ENCODE peak calls at places on chromosomes 6 and 20, in seven cellular contexts. H, E, X, P, N, O and I are unnamed samples.

GRCh38 chr20:37567671-37568588 is 40.3 kb upstream of the BLCAP start:
- DNase-seq in H (no peak), E (no peak), X (no peak), P (no peak), N (no peak), O (no peak), I (peak)

GRCh38 chr6:119791746-119792145 is 442.2 kb upstream of the MAN1A1 start:
- DNase-seq in H (no peak), E (no peak), X (no peak), P (no peak), N (no peak), O (peak), I (no peak)

GRCh38 chr20:63493563-63494020 is 5.3 kb downstream of the EEF1A2 start:
- DNase-seq in H (peak), E (no peak), X (no peak), P (no peak), N (no peak), O (no peak), I (no peak)

GRCh38 chr20:4195499-4195898 is 180.1 kb upstream of the RNF24 start:
- DNase-seq in H (no peak), E (no peak), X (peak), P (no peak), N (no peak), O (no peak), I (no peak)

GRCh38 chr6:56685102-56685733 is 42.5 kb upstream of the DST start:
- DNase-seq in H (no peak), E (no peak), X (no peak), P (no peak), N (no peak), O (no peak), I (no peak)

GRCh38 chr20:5551621-5552020 is 198.6 kb upstream of the SHLD1 start:
- DNase-seq in H (no peak), E (no peak), X (no peak), P (no peak), N (no peak), O (no peak), I (no peak)

GRCh38 chr20:25580711-25581110 is 4.6 kb downstream of the NINL start:
- DNase-seq in H (no peak), E (no peak), X (no peak), P (no peak), N (no peak), O (peak), I (no peak)

GRCh38 chr20:57498425-57499400 is 26.2 kb downstream of the CTCFL start:
- DNase-seq in H (no peak), E (peak), X (peak), P (peak), N (no peak), O (no peak), I (no peak)

GRCh38 chr6:45836438-45836824 is 179.2 kb downstream of the CLIC5 start:
- DNase-seq in H (no peak), E (no peak), X (no peak), P (no peak), N (no peak), O (no peak), I (no peak)

GRCh38 chr20:33278700-33279099 is 4.3 kb upstream of the BPIFB1 start:
- DNase-seq in H (no peak), E (no peak), X (no peak), P (no peak), N (no peak), O (no peak), I (no peak)

GRCh38 chr20:50558483-50558925 is 48.3 kb downstream of the PTPN1 start:
- DNase-seq in H (no peak), E (no peak), X (peak), P (no peak), N (no peak), O (peak), I (no peak)

GRCh38 chr6:133047706-133048105 is 193.5 kb upstream of the EYA4 start:
- DNase-seq in H (no peak), E (no peak), X (no peak), P (no peak), N (no peak), O (no peak), I (no peak)

GRCh38 chr6:128801621-128802020 is 81.3 kb upstream of the LAMA2 start:
- DNase-seq in H (no peak), E (no peak), X (no peak), P (no peak), N (no peak), O (no peak), I (no peak)

GRCh38 chr20:35626386-35627001 is 10.9 kb downstream of the SPAG4 start:
- DNase-seq in H (no peak), E (no peak), X (no peak), P (no peak), N (no peak), O (no peak), I (no peak)

GRCh38 chr6:157089851-157090250 is 233.5 kb downstream of the TMEM242 start:
- DNase-seq in H (no peak), E (no peak), X (no peak), P (no peak), N (no peak), O (no peak), I (no peak)

GRCh38 chr6:54009052-54009654 is 102.1 kb upstream of the MLIP start:
- DNase-seq in H (no peak), E (no peak), X (no peak), P (no peak), N (no peak), O (no peak), I (no peak)

GRCh38 chr6:29708432-29709177 is 14.6 kb upstream of the HLA-F start:
- DNase-seq in H (no peak), E (peak), X (no peak), P (peak), N (no peak), O (no peak), I (no peak)

GRCh38 chr20:12577213-12577612 is 431.6 kb upstream of the SPTLC3 start:
- DNase-seq in H (no peak), E (no peak), X (no peak), P (no peak), N (no peak), O (no peak), I (no peak)

GRCh38 chr6:83429857-83430605 is 820 bp downstream of the ME1 start:
- DNase-seq in H (no peak), E (no peak), X (peak), P (peak), N (no peak), O (peak), I (no peak)

GRCh38 chr6:100461273-100461919 is 3.3 kb downstream of the SIM1 start:
- DNase-seq in H (no peak), E (no peak), X (peak), P (no peak), N (no peak), O (no peak), I (peak)

GRCh38 chr6:48429021-48429420 is 318.0 kb upstream of the PTCHD4 start:
- DNase-seq in H (no peak), E (no peak), X (no peak), P (no peak), N (no peak), O (peak), I (no peak)

GRCh38 chr6:75855047-75855446 is 106.0 kb downstream of the MYO6 start:
- DNase-seq in H (no peak), E (peak), X (peak), P (peak), N (no peak), O (peak), I (no peak)

GRCh38 chr6:74269601-74269860 is 573.5 kb downstream of the CD109 start:
- DNase-seq in H (no peak), E (no peak), X (no peak), P (no peak), N (no peak), O (no peak), I (no peak)

GRCh38 chr20:45118028-45118427 is 3.1 kb upstream of the WFDC5 start:
- DNase-seq in H (no peak), E (no peak), X (no peak), P (no peak), N (no peak), O (no peak), I (no peak)
- TF ChIP-seq CTCF in H (no peak), E (peak), X (no peak), P (no peak), N (no peak), O (peak), I (no peak)

DNA sequence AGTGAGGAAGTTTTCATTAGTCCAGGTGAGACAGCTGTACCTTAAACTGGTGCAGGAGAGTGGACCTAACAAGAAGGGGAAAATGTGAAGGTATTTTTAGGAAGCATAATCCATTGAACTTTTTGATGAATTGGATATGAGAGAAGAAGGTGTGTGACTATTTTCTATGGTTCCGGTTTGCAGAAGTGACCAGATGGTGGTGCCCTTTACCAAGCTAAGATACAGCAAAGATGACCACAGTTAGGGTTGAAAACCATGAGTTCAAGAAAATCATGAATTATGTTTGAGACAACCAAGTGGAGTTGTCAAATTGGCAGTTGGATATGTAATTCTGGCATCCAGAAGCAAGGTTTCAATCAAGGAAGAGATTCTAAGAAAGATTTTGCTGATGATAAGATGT is 61.9 kb upstream of the NRSN1 start:
- DNase-seq in H (no peak), E (no peak), X (peak), P (peak), N (no peak), O (no peak), I (no peak)
- TF ChIP-seq CTCF in H (peak), E (peak), X (peak), P (peak), N (no peak), O (no peak), I (no peak)

GRCh38 chr6:155706806-155707205 is 251.2 kb upstream of the NOX3 start:
- DNase-seq in H (no peak), E (no peak), X (no peak), P (no peak), N (no peak), O (no peak), I (no peak)
- TF ChIP-seq CTCF in H (no peak), E (no peak), X (no peak), P (no peak), N (no peak), O (no peak), I (no peak)

GRCh38 chr20:10096790-10097189 is 62.0 kb downstream of the ANKEF1 start:
- DNase-seq in H (no peak), E (no peak), X (no peak), P (no peak), N (no peak), O (no peak), I (no peak)

GRCh38 chr20:10089871-10090587 is 55.2 kb downstream of the ANKEF1 start:
- DNase-seq in H (no peak), E (no peak), X (no peak), P (no peak), N (no peak), O (no peak), I (no peak)

GRCh38 chr20:10090588-10091166 is 55.9 kb downstream of the ANKEF1 start:
- DNase-seq in H (peak), E (peak), X (peak), P (peak), N (no peak), O (peak), I (no peak)

GRCh38 chr20:10093087-10093591 is 58.4 kb downstream of the ANKEF1 start:
- DNase-seq in H (no peak), E (no peak), X (peak), P (no peak), N (no peak), O (peak), I (no peak)

DNA sequence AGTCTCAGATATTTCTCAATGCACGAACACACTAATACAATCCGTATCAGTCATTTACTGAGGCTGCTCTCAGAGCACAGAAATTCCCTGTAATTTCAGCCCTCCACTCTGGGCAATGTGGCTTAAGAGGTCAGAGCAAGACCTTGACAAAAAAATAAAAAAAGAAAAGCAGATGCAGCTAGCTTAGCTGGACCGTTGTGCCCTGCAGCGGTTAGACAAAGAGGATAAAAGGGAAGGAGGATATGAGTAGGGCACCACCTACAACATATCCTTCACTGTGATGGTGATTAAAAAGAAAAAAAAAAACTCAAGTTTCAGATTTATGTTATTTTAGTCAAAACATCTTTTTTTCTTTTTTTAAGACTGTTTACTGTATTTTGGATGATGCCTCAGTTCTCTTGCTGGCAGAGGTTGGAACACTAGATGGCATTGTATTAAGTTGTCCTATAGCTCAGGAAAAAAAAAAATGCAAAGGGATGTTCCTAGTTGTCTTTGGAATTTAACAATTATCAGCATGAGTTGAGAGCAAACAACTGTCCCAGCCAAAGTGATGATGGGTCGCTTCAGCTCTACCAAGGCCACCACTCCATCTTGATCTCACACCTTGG is 59.9 kb downstream of the ANKEF1 start:
- DNase-seq in H (no peak), E (no peak), X (peak), P (no peak), N (no peak), O (no peak), I (no peak)
- TF ChIP-seq CTCF in H (no peak), E (no peak), X (peak), P (no peak), N (no peak), O (peak), I (no peak)

GRCh38 chr6:170260686-170261085 is 30.2 kb downstream of the DLL1 start:
- DNase-seq in H (no peak), E (peak), X (no peak), P (no peak), N (no peak), O (no peak), I (no peak)
- TF ChIP-seq CTCF in H (no peak), E (peak), X (no peak), P (no peak), N (no peak), O (no peak), I (no peak)

GRCh38 chr6:130282234-130282995 is 59.7 kb upstream of the SAMD3 start:
- DNase-seq in H (no peak), E (peak), X (no peak), P (peak), N (no peak), O (peak), I (no peak)
- TF ChIP-seq CTCF in H (peak), E (peak), X (no peak), P (peak), N (no peak), O (peak), I (no peak)

GRCh38 chr6:107867302-107867615 is 43.1 kb upstream of the SCML4 start:
- DNase-seq in H (no peak), E (no peak), X (no peak), P (no peak), N (no peak), O (no peak), I (no peak)
- TF ChIP-seq CTCF in H (no peak), E (peak), X (no peak), P (no peak), N (no peak), O (no peak), I (no peak)

GRCh38 chr6:163709693-163710092 is 295.2 kb downstream of the QKI start:
- DNase-seq in H (peak), E (no peak), X (no peak), P (no peak), N (no peak), O (no peak), I (no peak)

GRCh38 chr6:163711615-163712568 is 297.4 kb downstream of the QKI start:
- DNase-seq in H (peak), E (peak), X (no peak), P (peak), N (no peak), O (no peak), I (no peak)

GRCh38 chr6:163711071-163711470 is 296.6 kb downstream of the QKI start:
- DNase-seq in H (no peak), E (peak), X (no peak), P (no peak), N (no peak), O (no peak), I (no peak)

GRCh38 chr6:163709255-163709654 is 294.7 kb downstream of the QKI start:
- DNase-seq in H (no peak), E (no peak), X (no peak), P (no peak), N (no peak), O (no peak), I (no peak)

DNA sequence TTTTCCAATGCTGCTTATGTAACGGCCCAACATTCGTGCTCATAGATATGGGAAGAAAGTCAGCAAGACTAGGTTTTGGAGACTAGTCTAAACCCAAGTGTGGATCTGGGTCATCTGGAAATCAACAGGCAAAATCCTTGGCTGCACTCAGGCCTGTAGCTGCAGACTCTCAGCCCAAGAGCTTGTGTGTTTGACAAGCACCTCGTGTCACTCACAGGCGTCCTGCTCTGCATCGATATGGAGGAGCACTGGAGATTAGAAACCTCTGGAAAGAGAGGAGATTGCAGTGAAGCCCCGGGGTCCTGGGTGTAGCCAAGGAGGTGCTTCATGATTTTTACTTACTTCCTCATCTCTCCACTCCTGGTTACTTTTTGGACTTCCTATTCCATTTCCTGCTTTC is 296.0 kb downstream of the QKI start:
- DNase-seq in H (no peak), E (no peak), X (no peak), P (no peak), N (no peak), O (no peak), I (no peak)
- TF ChIP-seq CTCF in H (no peak), E (no peak), X (no peak), P (no peak), N (no peak), O (no peak), I (no peak)

GRCh38 chr20:44691424-44692423 is 23.4 kb upstream of the CCN5 start:
- DNase-seq in H (peak), E (no peak), X (no peak), P (no peak), N (no peak), O (no peak), I (no peak)
- TF ChIP-seq CTCF in H (no peak), E (no peak), X (no peak), P (no peak), N (no peak), O (no peak), I (no peak)

GRCh38 chr6:160767647-160768019 is 65.6 kb downstream of the PLG start:
- DNase-seq in H (no peak), E (no peak), X (no peak), P (no peak), N (no peak), O (no peak), I (no peak)

GRCh38 chr6:160765412-160765811 is 63.4 kb downstream of the PLG start:
- DNase-seq in H (no peak), E (no peak), X (no peak), P (no peak), N (no peak), O (no peak), I (no peak)

GRCh38 chr6:160768101-160768500 is 66.1 kb downstream of the PLG start:
- DNase-seq in H (no peak), E (no peak), X (no peak), P (no peak), N (no peak), O (no peak), I (no peak)

GRCh38 chr6:160766657-160767018 is 64.6 kb downstream of the PLG start:
- DNase-seq in H (no peak), E (no peak), X (no peak), P (no peak), N (no peak), O (no peak), I (no peak)

DNA sequence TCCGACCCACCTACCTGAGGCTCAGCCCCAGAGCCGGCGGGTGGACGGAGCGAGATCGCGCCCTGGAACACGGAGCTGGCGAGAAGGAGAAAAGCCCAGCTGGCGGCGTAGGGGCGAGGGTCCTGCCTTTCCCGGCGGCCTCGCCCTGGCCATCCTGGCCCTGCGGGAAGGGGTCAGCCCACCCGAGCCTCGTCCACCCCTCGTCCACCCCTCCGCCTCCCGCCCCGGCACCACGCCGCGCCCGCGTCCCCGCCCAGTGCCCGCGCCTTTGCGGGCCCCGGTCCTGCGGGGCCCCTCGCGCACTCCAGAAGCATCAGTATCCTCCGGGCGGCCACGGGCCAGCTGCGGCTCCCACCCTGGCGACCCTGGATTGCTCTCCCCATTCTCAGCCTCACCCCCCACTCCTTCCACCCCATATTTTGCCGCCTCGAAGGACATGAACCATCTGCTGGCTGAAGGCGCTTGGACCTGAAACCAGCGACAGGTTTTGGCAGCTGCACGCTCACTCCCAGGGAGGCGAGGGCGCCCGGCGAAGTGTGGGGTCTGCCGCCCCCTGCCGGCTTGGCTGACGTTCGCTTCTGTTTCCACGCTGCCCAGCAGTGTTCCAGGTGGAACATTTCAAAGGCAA is 65.1 kb downstream of the PLG start:
- DNase-seq in H (peak), E (peak), X (peak), P (peak), N (no peak), O (peak), I (peak)
- TF ChIP-seq CTCF in H (peak), E (peak), X (peak), P (peak), N (no peak), O (peak), I (peak)